ENCODE peak calls at places on chromosomes 13 and 19, in ten cellular contexts. B is OCI-LY7; K is Calu3; G is adrenal gland; H is HFFc6; P is astrocyte of the spinal cord; T is fibroblast of mammary gland; Y is CD4-positive, alpha-beta T cell; F is GM10248; M is ascending aorta. W is an unnamed sample.

GRCh38 chr13:33015791-33016323 is 366 bp upstream of the KL start:
- DNase-seq in B (no peak), K (peak; percentile 14), G (peak; percentile 25), H (no peak), P (no peak), T (no peak), Y (no peak), F (peak; percentile 45), M (no peak), W (peak; percentile 48)

GRCh38 chr13:100506600-100507422 is 81.8 kb downstream of the GGACT start:
- DNase-seq in B (no peak), K (no peak), G (no peak), H (no peak), P (no peak), T (peak; percentile 10), Y (no peak), F (no peak), M (no peak), W (no peak)

GRCh38 chr13:50697746-50698526 is 145.6 kb downstream of the DLEU7 start:
- DNase-seq in B (no peak), K (no peak), G (no peak), H (no peak), P (no peak), T (no peak), Y (no peak), F (no peak), M (no peak), W (no peak)

GRCh38 chr19:4051175-4052101 is 15.3 kb downstream of the ZBTB7A start:
- DNase-seq in B (no peak), K (peak; percentile 69), G (peak; percentile 78), H (peak; percentile 63), P (no peak), T (peak; percentile 81), Y (no peak), F (no peak), M (no peak), W (no peak)

GRCh38 chr13:99796175-99796819 is 175.3 kb downstream of the ZIC5 start:
- DNase-seq in B (peak; percentile 14), K (peak; percentile 0), G (peak; percentile 37), H (peak; percentile 12), P (peak; percentile 52), T (peak; percentile 51), Y (no peak), F (peak; percentile 25), M (no peak), W (no peak)

GRCh38 chr19:41554902-41555301 is 21.1 kb upstream of the CEACAM21 start:
- DNase-seq in B (no peak), K (no peak), G (no peak), H (no peak), P (no peak), T (no peak), Y (no peak), F (no peak), M (no peak), W (no peak)

GRCh38 chr13:22061371-22061805 is 390.5 kb downstream of the FGF9 start:
- DNase-seq in B (no peak), K (no peak), G (no peak), H (no peak), P (no peak), T (no peak), Y (peak; percentile 38), F (peak; percentile 50), M (no peak), W (peak; percentile 39)

GRCh38 chr13:93956416-93956815 is 523.1 kb downstream of the DCT start:
- DNase-seq in B (no peak), K (no peak), G (no peak), H (no peak), P (no peak), T (no peak), Y (no peak), F (no peak), M (no peak), W (no peak)

GRCh38 chr19:29576761-29577661 is 29.1 kb upstream of the POP4 start:
- DNase-seq in B (no peak), K (no peak), G (no peak), H (peak; percentile 5), P (no peak), T (peak; percentile 44), Y (no peak), F (peak; percentile 62), M (no peak), W (peak; percentile 57)

DNA sequence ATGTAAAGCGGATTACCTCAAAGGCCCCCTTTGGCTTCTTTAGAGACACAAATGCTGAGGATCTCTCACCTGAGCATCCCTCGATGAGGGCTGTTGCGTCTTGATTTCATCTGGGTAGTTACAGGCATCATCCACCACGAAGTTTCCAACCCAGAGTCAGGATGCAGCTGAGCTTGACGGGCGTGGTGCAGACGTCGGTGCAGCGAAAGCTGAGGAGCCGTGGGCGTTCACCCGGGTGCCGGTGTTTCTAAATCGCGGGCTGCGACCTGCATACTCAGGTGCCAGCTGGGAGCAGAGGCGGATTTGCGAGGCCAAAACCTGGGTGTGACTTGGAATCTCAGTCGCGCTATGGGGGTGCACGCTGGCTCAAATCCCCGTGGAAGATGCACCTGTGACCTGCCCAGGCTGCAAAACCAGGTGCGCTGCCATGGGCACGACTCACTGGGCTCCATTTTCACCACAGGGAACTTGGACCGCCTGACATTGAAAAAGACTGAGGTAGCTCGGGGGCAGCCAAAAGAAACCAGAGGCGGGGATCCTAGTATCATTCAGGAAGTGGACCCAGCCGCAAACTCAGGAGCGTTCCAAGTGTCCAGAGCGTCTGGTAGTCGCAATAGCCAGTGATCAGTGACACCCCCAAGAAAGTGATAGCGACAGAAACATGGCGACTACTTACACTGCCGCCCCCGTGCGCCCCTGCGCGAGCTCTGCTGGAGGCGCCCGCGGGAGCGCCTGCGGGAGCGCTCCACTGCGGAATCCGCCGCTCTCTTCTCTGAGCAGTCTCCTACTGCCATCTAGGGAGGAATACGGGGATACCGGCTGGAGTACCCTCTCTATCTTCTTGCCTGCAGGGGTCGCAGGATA is 36.4 kb upstream of the IGFL4 start:
- DNase-seq in B (peak; percentile 30), K (peak; percentile 86), G (peak; percentile 73), H (peak; percentile 76), P (peak; percentile 85), T (peak; percentile 81), Y (no peak), F (peak; percentile 58), M (no peak), W (peak; percentile 75)
- TF ChIP-seq CTCF in B (peak; percentile 76), K (peak; percentile 98), G (peak; percentile 69), H (peak; percentile 95), P (peak; percentile 100), T (peak; percentile 99), Y (no peak), F (peak; percentile 53), M (peak; percentile 41), W (peak; percentile 49)

GRCh38 chr19:48190288-48191284 is 20.1 kb downstream of the ZSWIM9 start:
- DNase-seq in B (peak; percentile 90), K (peak; percentile 86), G (peak; percentile 75), H (no peak), P (peak; percentile 88), T (peak; percentile 82), Y (peak; percentile 49), F (peak; percentile 66), M (peak; percentile 57), W (peak; percentile 55)
- TF ChIP-seq CTCF in B (peak; percentile 69), K (peak; percentile 49), G (no peak), H (peak; percentile 5), P (peak; percentile 25), T (no peak), Y (no peak), F (no peak), M (no peak), W (peak; percentile 28)

GRCh38 chr13:112876305-112877000 is 92.6 kb upstream of the MCF2L start:
- DNase-seq in B (no peak), K (no peak), G (no peak), H (no peak), P (no peak), T (no peak), Y (no peak), F (no peak), M (no peak), W (no peak)

GRCh38 chr13:112877066-112877465 is 91.9 kb upstream of the MCF2L start:
- DNase-seq in B (no peak), K (no peak), G (no peak), H (no peak), P (no peak), T (no peak), Y (no peak), F (no peak), M (no peak), W (no peak)

GRCh38 chr13:112875627-112876026 is 93.4 kb upstream of the MCF2L start:
- DNase-seq in B (no peak), K (no peak), G (no peak), H (no peak), P (no peak), T (no peak), Y (no peak), F (no peak), M (no peak), W (no peak)

GRCh38 chr13:112873851-112874750 is 94.9 kb upstream of the MCF2L start:
- DNase-seq in B (peak; percentile 56), K (peak; percentile 61), G (peak; percentile 84), H (peak; percentile 54), P (peak; percentile 54), T (peak; percentile 58), Y (no peak), F (peak; percentile 90), M (peak; percentile 86), W (peak; percentile 91)

DNA sequence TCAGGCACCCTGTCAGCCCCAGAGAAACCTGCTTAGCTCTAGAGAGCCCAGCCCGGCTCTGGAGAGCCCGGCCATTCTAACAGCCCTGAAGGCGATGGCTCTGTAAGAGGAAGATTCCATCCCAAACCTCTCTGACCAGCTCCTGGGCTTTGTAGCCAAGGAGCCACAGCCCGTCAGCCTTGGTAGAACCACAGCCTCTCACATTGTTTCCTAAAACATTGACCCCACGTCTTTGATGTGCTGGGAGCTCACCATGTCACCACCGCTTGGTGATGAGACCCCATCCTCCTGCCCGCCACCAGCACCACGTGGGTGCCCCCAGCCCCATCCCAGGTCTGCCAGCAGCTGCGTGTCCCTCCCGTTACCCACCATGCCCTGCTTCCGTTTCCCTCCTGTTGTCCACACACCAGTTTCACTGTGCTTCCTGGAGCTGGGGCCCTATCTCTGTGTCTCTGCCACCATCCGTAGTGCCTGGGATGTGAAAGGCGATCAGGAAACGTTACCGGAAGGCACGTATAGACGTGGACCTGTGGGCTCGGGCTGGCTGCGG is 94.2 kb upstream of the MCF2L start:
- DNase-seq in B (no peak), K (no peak), G (no peak), H (no peak), P (no peak), T (no peak), Y (no peak), F (no peak), M (peak; percentile 51), W (no peak)
- TF ChIP-seq CTCF in B (peak; percentile 4), K (no peak), G (no peak), H (peak; percentile 18), P (no peak), T (no peak), Y (no peak), F (no peak), M (no peak), W (no peak)

DNA sequence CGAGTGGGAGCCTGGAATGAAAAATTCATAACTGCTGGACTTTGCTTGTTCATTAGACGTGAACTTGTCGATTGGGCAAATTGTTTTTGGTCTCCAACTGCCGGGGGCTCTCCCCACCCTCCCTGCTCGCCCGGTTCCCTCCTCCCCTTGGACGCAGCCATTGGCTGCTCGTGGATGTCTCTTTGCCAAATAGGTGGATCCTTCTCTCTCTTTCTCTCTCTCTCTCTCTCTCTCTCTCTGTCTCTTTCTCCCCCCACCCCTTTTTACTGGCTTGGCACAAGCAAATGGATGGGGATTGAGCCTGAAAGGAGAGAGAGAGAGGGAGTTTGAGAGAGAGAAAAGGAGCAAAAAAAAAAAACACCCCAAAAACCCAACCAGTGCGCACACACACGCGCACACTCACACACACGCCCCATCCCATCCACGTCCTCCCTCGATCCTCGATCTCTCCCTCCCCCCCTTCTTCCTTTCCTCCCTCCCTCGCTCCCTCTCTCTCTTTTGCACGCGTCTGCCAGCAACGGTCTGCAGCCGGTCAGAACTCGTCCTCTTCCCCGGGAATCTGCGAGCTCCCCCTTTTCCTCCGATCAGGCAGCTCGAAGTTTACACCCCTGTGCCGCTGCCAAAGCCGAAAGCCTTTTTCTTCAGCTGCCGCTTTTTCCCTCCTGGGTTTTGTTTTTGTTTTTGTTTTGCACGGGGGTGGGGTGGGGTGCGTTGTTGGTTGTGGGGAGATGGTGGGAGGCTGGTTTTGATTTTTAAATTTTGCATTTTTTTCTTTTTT is 27.8 kb downstream of the NFIX start:
- DNase-seq in B (no peak), K (no peak), G (peak; percentile 86), H (peak; percentile 94), P (peak; percentile 96), T (peak; percentile 97), Y (no peak), F (peak; percentile 56), M (peak; percentile 93), W (peak; percentile 80)
- TF ChIP-seq CTCF in B (no peak), K (no peak), G (no peak), H (no peak), P (no peak), T (no peak), Y (no peak), F (no peak), M (no peak), W (no peak)